ENCODE peak calls at places on chromosomes 12 and 14, in ten cellular contexts. L is endothelial cell; V is NCI-H748 treated with DMSO at 0.1 percent for 48 hours; Z is activated gamma-delta T cell treated with anti-CD3 and anti-CD28 coated beads, Interleukin-2, amount 50 U/mL, for 16 hours; W is NCI-H69; S is AG04450; J is stomach; T is effector memory CD8-positive, alpha-beta T cell; B is right cardiac atrium; H is activated CD4-positive, alpha-beta T cell treated with anti-CD3 and anti-CD28 coated beads for 4 hours. N is an unnamed sample.

GRCh38 chr14:68789002-68789797 is 3.7 kb downstream of the ZFP36L1 start:
- DNase-seq in H (peak; percentile 89), W (peak; percentile 86), B (peak; percentile 94), J (peak; percentile 88), T (peak; percentile 80), S (no peak), Z (peak; percentile 79), L (peak; percentile 55), V (peak; percentile 69), N (peak; percentile 90)

GRCh38 chr14:82011460-82011859 is 477.8 kb upstream of the SEL1L start:
- DNase-seq in J (no peak), B (no peak), Z (no peak), S (no peak), V (no peak), W (no peak), T (no peak), H (no peak), L (no peak), N (no peak)

GRCh38 chr12:75863475-75863874 is 168.1 kb downstream of the PHLDA1 start:
- DNase-seq in J (no peak), V (peak; percentile 17), L (no peak), Z (no peak), T (no peak), H (no peak), S (no peak), W (peak; percentile 71), B (no peak), N (no peak)

GRCh38 chr12:62320054-62320453 is 59.9 kb downstream of the USP15 start:
- DNase-seq in T (no peak), L (no peak), Z (no peak), S (no peak), H (no peak), V (no peak), J (no peak), W (no peak), B (no peak), N (no peak)

GRCh38 chr14:103104654-103105511 is 10.4 kb downstream of the EXOC3L4 start:
- DNase-seq in W (peak; percentile 86), T (peak; percentile 75), B (peak; percentile 89), S (no peak), L (peak; percentile 76), V (peak; percentile 69), J (peak; percentile 85), Z (peak; percentile 54), H (peak; percentile 67), N (peak; percentile 67)

GRCh38 chr14:36935976-36936678 is 236.3 kb downstream of the SLC25A21 start:
- DNase-seq in B (no peak), H (no peak), T (no peak), L (no peak), W (peak; percentile 56), Z (no peak), J (no peak), V (no peak), S (no peak), N (no peak)

GRCh38 chr14:91614187-91614586 is 104.1 kb upstream of the PPP4R3A start:
- DNase-seq in Z (no peak), V (no peak), W (no peak), J (no peak), H (no peak), S (no peak), T (no peak), B (no peak), L (no peak), N (no peak)

GRCh38 chr12:27277846-27278260 is 33.8 kb downstream of the STK38L start:
- DNase-seq in S (peak; percentile 76), V (no peak), B (no peak), T (no peak), L (no peak), W (peak; percentile 27), H (no peak), J (no peak), Z (no peak), N (no peak)

GRCh38 chr12:96187675-96188355 is 6.4 kb upstream of the ELK3 start:
- DNase-seq in H (no peak), V (no peak), Z (no peak), J (no peak), T (no peak), B (no peak), W (no peak), S (no peak), L (no peak), N (no peak)

GRCh38 chr14:32400480-32400879 is 71.4 kb downstream of the AKAP6 start:
- DNase-seq in H (no peak), L (no peak), T (no peak), V (no peak), S (no peak), W (no peak), B (no peak), J (no peak), Z (no peak), N (no peak)

GRCh38 chr14:34872822-34873590 is 2.2 kb downstream of the BAZ1A start:
- DNase-seq in J (no peak), L (no peak), W (no peak), Z (no peak), H (no peak), S (no peak), V (no peak), T (no peak), B (no peak), N (peak; percentile 46)

GRCh38 chr12:53989227-53990113 is 4.5 kb downstream of the HOXC10 start:
- DNase-seq in B (no peak), V (peak; percentile 31), L (no peak), W (peak; percentile 82), H (no peak), J (no peak), S (no peak), T (no peak), Z (no peak), N (no peak)

GRCh38 chr14:80678436-80678835 is 263.1 kb downstream of the CEP128 start:
- DNase-seq in J (no peak), H (no peak), Z (no peak), B (no peak), V (no peak), W (no peak), L (no peak), T (no peak), S (no peak), N (no peak)

GRCh38 chr14:103551338-103551762 is 11.1 kb downstream of the BAG5 start:
- DNase-seq in Z (no peak), W (no peak), S (no peak), H (no peak), B (peak; percentile 92), T (no peak), V (no peak), J (no peak), L (no peak), N (no peak)

GRCh38 chr14:42112108-42112507 is 505.4 kb downstream of the LRFN5 start:
- DNase-seq in J (no peak), W (no peak), T (no peak), L (no peak), Z (no peak), V (no peak), B (no peak), S (no peak), H (no peak), N (no peak)

GRCh38 chr14:69726761-69727511 is 40.0 kb upstream of the SRSF5 start:
- DNase-seq in S (peak; percentile 30), L (peak; percentile 88), J (peak; percentile 84), H (peak; percentile 84), B (peak; percentile 93), W (peak; percentile 83), Z (peak; percentile 73), V (peak; percentile 40), T (peak; percentile 85), N (peak; percentile 71)

GRCh38 chr14:64704743-64705405 is 650 bp downstream of the PLEKHG3 start:
- DNase-seq in H (no peak), L (peak; percentile 55), V (peak; percentile 49), B (peak; percentile 77), T (no peak), Z (no peak), J (peak; percentile 57), S (no peak), W (peak; percentile 78), N (no peak)

GRCh38 chr14:65631040-65631439 is 218.5 kb downstream of the FUT8 start:
- DNase-seq in V (no peak), H (no peak), B (no peak), T (no peak), J (no peak), S (no peak), W (peak; percentile 71), L (no peak), Z (no peak), N (no peak)

GRCh38 chr12:132078190-132078589 is 65.9 kb downstream of the DDX51 start:
- DNase-seq in H (no peak), V (no peak), W (no peak), L (no peak), S (peak; percentile 76), B (no peak), Z (no peak), J (no peak), T (no peak), N (no peak)

GRCh38 chr12:67256649-67257048 is 12.5 kb upstream of the CAND1 start:
- DNase-seq in V (no peak), T (no peak), W (no peak), H (no peak), L (no peak), Z (no peak), S (no peak), J (no peak), B (no peak), N (no peak)

GRCh38 chr12:121769831-121770301 is 23.6 kb downstream of the RHOF start:
- DNase-seq in Z (no peak), V (no peak), S (no peak), L (no peak), T (no peak), J (no peak), B (no peak), W (no peak), H (no peak), N (no peak)

GRCh38 chr14:34857689-34858449 is 17.3 kb downstream of the BAZ1A start:
- DNase-seq in T (no peak), L (no peak), H (no peak), W (no peak), J (no peak), Z (no peak), V (no peak), B (no peak), S (no peak), N (peak; percentile 42)

GRCh38 chr14:98259881-98260280 is 1012.1 kb downstream of the BCL11B start:
- DNase-seq in B (no peak), S (no peak), J (no peak), T (no peak), W (no peak), L (no peak), Z (no peak), H (no peak), V (no peak), N (no peak)

GRCh38 chr12:60201891-60202290 is 606.1 kb downstream of the SLC16A7 start:
- DNase-seq in B (no peak), L (no peak), W (no peak), S (no peak), T (no peak), V (no peak), J (no peak), Z (no peak), H (no peak), N (no peak)

GRCh38 chr12:104121001-104121400 is 17.0 kb downstream of the NFYB start:
- DNase-seq in V (no peak), H (no peak), W (no peak), T (no peak), B (no peak), Z (no peak), L (no peak), J (no peak), S (peak; percentile 29), N (no peak)

GRCh38 chr12:93662961-93663728 is 14.0 kb upstream of the CRADD start:
- DNase-seq in W (peak; percentile 64), H (no peak), J (no peak), B (peak; percentile 63), S (no peak), T (no peak), L (no peak), Z (no peak), V (peak; percentile 36), N (no peak)

GRCh38 chr12:10190558-10191388 is 11.9 kb downstream of the TMEM52B start:
- DNase-seq in J (peak; percentile 56), Z (peak; percentile 32), B (peak; percentile 61), W (peak; percentile 24), L (peak; percentile 55), V (peak; percentile 5), S (no peak), H (peak; percentile 36), T (peak; percentile 44), N (peak; percentile 49)

GRCh38 chr14:34324363-34324795 is 137.7 kb downstream of the SPTSSA start:
- DNase-seq in B (no peak), S (peak; percentile 16), H (no peak), Z (no peak), J (no peak), L (peak; percentile 55), W (peak; percentile 66), V (peak; percentile 32), T (peak; percentile 10), N (peak; percentile 33)

N was measured in CD4-positive, alpha-beta memory T cell.